ENCODE peak calls at places on chromosomes 4 and X, in nine cellular contexts. T is progenitor cell of endocrine pancreas, U is cardiac fibroblast, Y is WTC11, X is hepatocyte, N is A549, A is body of pancreas, E is IMR-90, D is NB4. S is an unnamed sample.

GRCh38 chr4:78136109-78137081 is 79.3 kb downstream of the FRAS1 start:
- DNase-seq in A (no peak), X (no peak), U (no peak), E (no peak), T (no peak), Y (no peak), D (no peak), N (peak; percentile 35), S (no peak)

GRCh38 chrX:155225774-155226173 is 9.5 kb downstream of the VBP1 start:
- DNase-seq in A (no peak), U (no peak), E (no peak), N (no peak), X (no peak), T (no peak), Y (no peak), D (no peak), S (no peak)

GRCh38 chr4:120916937-120917336 is 5.6 kb downstream of the PRDM5 start:
- DNase-seq in N (no peak), Y (no peak), A (no peak), X (no peak), E (peak; percentile 31), D (no peak), T (no peak), U (no peak), S (no peak)

GRCh38 chr4:182968917-182969650 is 51.9 kb upstream of the DCTD start:
- DNase-seq in D (peak; percentile 53), T (no peak), X (no peak), E (no peak), A (no peak), N (no peak), Y (no peak), U (no peak), S (no peak)

GRCh38 chr4:127780598-127780997 is 1.5 kb upstream of the HSPA4L start:
- DNase-seq in D (no peak), A (no peak), E (no peak), U (no peak), T (no peak), Y (no peak), X (no peak), N (no peak), S (no peak)

GRCh38 chr4:163495900-163496299 is 1.4 kb downstream of the TMA16 start:
- DNase-seq in Y (no peak), X (no peak), T (no peak), N (no peak), E (no peak), A (no peak), U (peak; percentile 4), D (peak; percentile 50), S (no peak)

GRCh38 chr4:148757171-148757570 is 315.0 kb upstream of the NR3C2 start:
- DNase-seq in E (peak; percentile 66), U (peak; percentile 54), D (no peak), Y (no peak), X (no peak), T (no peak), N (no peak), A (no peak), S (no peak)

GRCh38 chrX:40538391-40538790 is 42.4 kb upstream of the ATP6AP2 start:
- DNase-seq in Y (no peak), U (no peak), A (no peak), E (no peak), T (no peak), X (no peak), N (no peak), D (peak; percentile 4), S (no peak)

GRCh38 chr4:94389595-94390290 is 47.1 kb upstream of the HPGDS start:
- DNase-seq in N (no peak), D (no peak), U (no peak), X (no peak), E (no peak), T (no peak), A (no peak), Y (no peak), S (no peak)

GRCh38 chr4:78627046-78627965 is 75.7 kb downstream of the ANXA3 start:
- DNase-seq in Y (no peak), A (no peak), U (no peak), T (no peak), X (peak; percentile 64), E (no peak), D (no peak), N (no peak), S (no peak)

GRCh38 chr4:154958621-154959358 is 177.7 kb downstream of the RBM46 start:
- DNase-seq in E (no peak), T (no peak), N (no peak), A (peak; percentile 44), X (peak; percentile 45), Y (no peak), U (peak; percentile 43), D (no peak), S (no peak)

GRCh38 chr4:106325800-106326199 is 9.4 kb downstream of the AIMP1 start:
- DNase-seq in N (no peak), D (no peak), T (no peak), E (no peak), A (no peak), U (no peak), Y (no peak), X (no peak), S (no peak)

GRCh38 chr4:150402968-150403367 is 179.0 kb upstream of the MAB21L2 start:
- DNase-seq in T (no peak), A (peak; percentile 85), N (no peak), U (no peak), Y (no peak), E (peak; percentile 24), D (peak; percentile 3), X (peak; percentile 45), S (no peak)

GRCh38 chrX:135429429-135429828 is 7.7 kb downstream of the SMIM10L2A start:
- DNase-seq in U (no peak), N (no peak), Y (no peak), E (no peak), D (no peak), A (no peak), T (no peak), X (no peak), S (no peak)

GRCh38 chrX:1231850-1232505 is 19.5 kb upstream of the CRLF2 start:
- DNase-seq in U (no peak), Y (no peak), E (no peak), A (no peak), D (peak; percentile 27), T (no peak), X (no peak), N (no peak), S (no peak)

GRCh38 chr4:6442555-6442954 is 29.9 kb downstream of the PPP2R2C start:
- DNase-seq in X (no peak), A (no peak), D (no peak), E (no peak), N (no peak), T (no peak), Y (no peak), U (no peak), S (no peak)

GRCh38 chr4:15162465-15163283 is 160.4 kb downstream of the CPEB2 start:
- DNase-seq in X (peak; percentile 41), E (peak; percentile 53), T (no peak), A (no peak), U (peak; percentile 69), Y (no peak), D (peak; percentile 53), N (peak; percentile 39), S (no peak)

GRCh38 chr4:1208970-1209704 is 36.8 kb upstream of the SPON2 start:
- DNase-seq in A (peak; percentile 39), D (no peak), Y (no peak), X (no peak), E (peak; percentile 33), N (no peak), T (no peak), U (peak; percentile 40), S (no peak)

GRCh38 chr4:41069268-41069667 is 145.1 kb downstream of the APBB2 start:
- DNase-seq in Y (no peak), T (no peak), N (no peak), A (no peak), X (peak; percentile 18), U (no peak), E (peak; percentile 49), D (no peak), S (no peak)

GRCh38 chrX:54479471-54480122 is 16.4 kb downstream of the FGD1 start:
- DNase-seq in U (no peak), T (no peak), D (no peak), N (no peak), Y (peak; percentile 63), X (no peak), A (no peak), E (no peak), S (peak; percentile 32)

GRCh38 chr4:139890810-139891209 is 225.2 kb downstream of the MGST2 start:
- DNase-seq in N (no peak), Y (no peak), X (no peak), D (peak; percentile 37), T (no peak), E (peak; percentile 84), A (no peak), U (peak; percentile 92), S (no peak)
- TF ChIP-seq CTCF in N (no peak), Y (no peak), X (no peak), D (no peak), T (no peak), E (no peak), A (no peak), U (no peak), S (no peak)

GRCh38 chr4:3009422-3009821 is 46.1 kb downstream of the GRK4 start:
- DNase-seq in T (peak; percentile 23), X (peak; percentile 40), N (peak; percentile 22), E (no peak), Y (peak; percentile 28), A (peak; percentile 27), D (peak; percentile 40), U (peak; percentile 17), S (no peak)
- TF ChIP-seq CTCF in T (peak; percentile 49), X (peak; percentile 21), N (no peak), E (peak; percentile 24), Y (no peak), A (peak; percentile 17), D (peak; percentile 12), U (peak; percentile 20), S (no peak)

DNA sequence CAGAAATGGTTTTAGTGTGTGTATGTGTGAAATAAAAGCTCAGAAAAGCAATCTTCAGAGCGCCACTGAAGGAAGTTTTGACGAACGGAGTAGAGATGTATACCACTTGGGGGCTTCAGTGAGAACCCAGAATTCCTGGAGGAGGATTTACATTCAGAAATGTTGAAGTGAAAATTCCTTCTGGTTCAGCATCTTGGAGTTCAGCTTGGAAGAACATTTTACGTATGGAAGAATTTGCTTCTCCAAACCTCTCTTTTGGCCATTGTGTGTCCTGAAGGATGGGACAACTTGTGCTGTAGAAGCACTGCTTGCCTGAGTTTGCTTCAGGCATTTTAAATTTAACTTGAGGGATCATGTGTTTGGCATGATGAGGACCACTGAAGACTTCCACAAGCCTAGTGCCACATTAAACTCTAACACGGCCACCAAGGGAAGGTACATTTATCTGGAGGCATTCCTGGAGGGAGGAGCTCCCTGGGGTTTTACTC is 704 bp downstream of the SHROOM3 start:
- DNase-seq in U (no peak), T (no peak), E (no peak), Y (no peak), A (no peak), N (no peak), X (no peak), D (no peak), S (no peak)
- TF ChIP-seq CTCF in U (no peak), T (no peak), E (no peak), Y (no peak), A (no peak), N (no peak), X (peak; percentile 22), D (no peak), S (no peak)

DNA sequence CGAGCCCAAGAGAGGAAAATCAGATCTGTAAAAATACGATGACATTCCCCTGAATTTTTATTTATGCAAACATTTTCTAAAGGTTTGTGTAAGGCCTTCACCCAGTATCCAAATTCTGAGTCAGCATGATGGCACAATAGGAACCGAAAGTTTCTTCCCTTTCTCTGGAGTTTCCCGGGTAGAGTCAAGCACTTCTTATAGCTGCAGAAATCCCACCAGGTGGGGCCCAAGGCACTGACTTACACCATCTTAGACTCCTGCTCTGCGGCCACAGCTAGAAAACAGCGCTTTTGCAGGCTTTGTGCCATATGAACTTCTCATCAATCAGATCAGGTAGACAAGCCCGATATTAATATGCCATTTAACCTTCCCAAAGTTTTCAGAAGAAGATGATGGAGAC is 13.4 kb downstream of the LEF1 start:
- DNase-seq in Y (peak; percentile 55), X (peak; percentile 50), D (peak; percentile 3), N (no peak), A (no peak), E (peak; percentile 8), T (no peak), U (no peak), S (no peak)
- TF ChIP-seq CTCF in Y (no peak), X (peak; percentile 30), D (no peak), N (no peak), A (no peak), E (no peak), T (no peak), U (no peak), S (no peak)

S was measured in glutamatergic neuron.